ENCODE peak calls at places on chromosomes 3 and 15, in nine cellular contexts. One of them, this sample, is unnamed.

GRCh38 chr15:74892931-74893330 is 3.1 kb downstream of the MPI start:
- DNase-seq in AG08396: no peak
- DNase-seq in activated naive CD4-positive, alpha-beta T cell: no peak
- DNase-seq in NCI-H2171: no peak
- DNase-seq in ELF-1: no peak
- DNase-seq in stimulated activated CD4-positive, alpha-beta T cell treated with anti-CD3 and anti-CD28 coated beads, TNF-alpha, amount 100 ng/mL, for 48 hours: no peak
- DNase-seq in NCI-H510A treated with DMSO at 0.1 percent for 48 hours: no peak
- DNase-seq in tibial artery: no peak
- DNase-seq in GM04503: no peak
- DNase-seq in this sample: no peak

GRCh38 chr3:160448845-160449659 is 534 bp downstream of the TRIM59 start:
- DNase-seq in AG08396: peak
- DNase-seq in activated naive CD4-positive, alpha-beta T cell: peak
- DNase-seq in NCI-H2171: no peak
- DNase-seq in ELF-1: no peak
- DNase-seq in stimulated activated CD4-positive, alpha-beta T cell treated with anti-CD3 and anti-CD28 coated beads, TNF-alpha, amount 100 ng/mL, for 48 hours: no peak
- DNase-seq in NCI-H510A treated with DMSO at 0.1 percent for 48 hours: peak
- DNase-seq in tibial artery: no peak
- DNase-seq in GM04503: no peak
- DNase-seq in this sample: no peak

GRCh38 chr3:95815828-95816227 is 998.6 kb upstream of the EPHA6 start:
- DNase-seq in AG08396: no peak
- DNase-seq in activated naive CD4-positive, alpha-beta T cell: no peak
- DNase-seq in NCI-H2171: no peak
- DNase-seq in ELF-1: peak
- DNase-seq in stimulated activated CD4-positive, alpha-beta T cell treated with anti-CD3 and anti-CD28 coated beads, TNF-alpha, amount 100 ng/mL, for 48 hours: no peak
- DNase-seq in NCI-H510A treated with DMSO at 0.1 percent for 48 hours: no peak
- DNase-seq in tibial artery: no peak
- DNase-seq in GM04503: no peak
- DNase-seq in this sample: no peak

GRCh38 chr15:43769584-43770228 is 7.1 kb downstream of the ELL3 start:
- DNase-seq in AG08396: peak
- DNase-seq in activated naive CD4-positive, alpha-beta T cell: peak
- DNase-seq in NCI-H2171: peak
- DNase-seq in ELF-1: peak
- DNase-seq in stimulated activated CD4-positive, alpha-beta T cell treated with anti-CD3 and anti-CD28 coated beads, TNF-alpha, amount 100 ng/mL, for 48 hours: no peak
- DNase-seq in NCI-H510A treated with DMSO at 0.1 percent for 48 hours: peak
- DNase-seq in tibial artery: no peak
- DNase-seq in GM04503: no peak
- DNase-seq in this sample: peak

GRCh38 chr3:184355261-184356012 is 6.0 kb downstream of the CLCN2 start:
- DNase-seq in AG08396: no peak
- DNase-seq in activated naive CD4-positive, alpha-beta T cell: no peak
- DNase-seq in NCI-H2171: no peak
- DNase-seq in ELF-1: no peak
- DNase-seq in stimulated activated CD4-positive, alpha-beta T cell treated with anti-CD3 and anti-CD28 coated beads, TNF-alpha, amount 100 ng/mL, for 48 hours: no peak
- DNase-seq in NCI-H510A treated with DMSO at 0.1 percent for 48 hours: no peak
- DNase-seq in tibial artery: no peak
- DNase-seq in GM04503: no peak
- DNase-seq in this sample: no peak

GRCh38 chr15:74228723-74229081 is 7.4 kb upstream of the CCDC33 start:
- DNase-seq in AG08396: no peak
- DNase-seq in activated naive CD4-positive, alpha-beta T cell: no peak
- DNase-seq in NCI-H2171: no peak
- DNase-seq in ELF-1: peak
- DNase-seq in stimulated activated CD4-positive, alpha-beta T cell treated with anti-CD3 and anti-CD28 coated beads, TNF-alpha, amount 100 ng/mL, for 48 hours: no peak
- DNase-seq in NCI-H510A treated with DMSO at 0.1 percent for 48 hours: peak
- DNase-seq in tibial artery: no peak
- DNase-seq in GM04503: no peak
- DNase-seq in this sample: no peak

GRCh38 chr3:65793495-65794200 is 245.1 kb downstream of the MAGI1 start:
- DNase-seq in AG08396: no peak
- DNase-seq in activated naive CD4-positive, alpha-beta T cell: no peak
- DNase-seq in NCI-H2171: no peak
- DNase-seq in ELF-1: peak
- DNase-seq in stimulated activated CD4-positive, alpha-beta T cell treated with anti-CD3 and anti-CD28 coated beads, TNF-alpha, amount 100 ng/mL, for 48 hours: no peak
- DNase-seq in NCI-H510A treated with DMSO at 0.1 percent for 48 hours: no peak
- DNase-seq in tibial artery: no peak
- DNase-seq in GM04503: no peak
- DNase-seq in this sample: no peak

GRCh38 chr15:37014566-37014965 is 85.8 kb downstream of the MEIS2 start:
- DNase-seq in AG08396: no peak
- DNase-seq in activated naive CD4-positive, alpha-beta T cell: no peak
- DNase-seq in NCI-H2171: no peak
- DNase-seq in ELF-1: peak
- DNase-seq in stimulated activated CD4-positive, alpha-beta T cell treated with anti-CD3 and anti-CD28 coated beads, TNF-alpha, amount 100 ng/mL, for 48 hours: no peak
- DNase-seq in NCI-H510A treated with DMSO at 0.1 percent for 48 hours: no peak
- DNase-seq in tibial artery: no peak
- DNase-seq in GM04503: no peak
- DNase-seq in this sample: no peak

GRCh38 chr3:144900366-144900765 is 928.7 kb downstream of the DIPK2A start:
- DNase-seq in AG08396: no peak
- DNase-seq in activated naive CD4-positive, alpha-beta T cell: no peak
- DNase-seq in NCI-H2171: no peak
- DNase-seq in ELF-1: no peak
- DNase-seq in stimulated activated CD4-positive, alpha-beta T cell treated with anti-CD3 and anti-CD28 coated beads, TNF-alpha, amount 100 ng/mL, for 48 hours: no peak
- DNase-seq in NCI-H510A treated with DMSO at 0.1 percent for 48 hours: no peak
- DNase-seq in tibial artery: no peak
- DNase-seq in GM04503: no peak
- DNase-seq in this sample: no peak

GRCh38 chr3:183301937-183302580 is 49.0 kb downstream of the B3GNT5 start:
- DNase-seq in AG08396: no peak
- DNase-seq in activated naive CD4-positive, alpha-beta T cell: no peak
- DNase-seq in NCI-H2171: no peak
- DNase-seq in ELF-1: no peak
- DNase-seq in stimulated activated CD4-positive, alpha-beta T cell treated with anti-CD3 and anti-CD28 coated beads, TNF-alpha, amount 100 ng/mL, for 48 hours: no peak
- DNase-seq in NCI-H510A treated with DMSO at 0.1 percent for 48 hours: no peak
- DNase-seq in tibial artery: no peak
- DNase-seq in GM04503: no peak
- DNase-seq in this sample: no peak

GRCh38 chr3:120469440-120470415 is 18.9 kb upstream of the FSTL1 start:
- DNase-seq in AG08396: peak
- DNase-seq in activated naive CD4-positive, alpha-beta T cell: no peak
- DNase-seq in NCI-H2171: no peak
- DNase-seq in ELF-1: peak
- DNase-seq in stimulated activated CD4-positive, alpha-beta T cell treated with anti-CD3 and anti-CD28 coated beads, TNF-alpha, amount 100 ng/mL, for 48 hours: no peak
- DNase-seq in NCI-H510A treated with DMSO at 0.1 percent for 48 hours: no peak
- DNase-seq in tibial artery: no peak
- DNase-seq in GM04503: no peak
- DNase-seq in this sample: peak

GRCh38 chr3:179108091-179108490 is 36.5 kb upstream of the ZMAT3 start:
- DNase-seq in AG08396: peak
- DNase-seq in activated naive CD4-positive, alpha-beta T cell: no peak
- DNase-seq in NCI-H2171: no peak
- DNase-seq in ELF-1: no peak
- DNase-seq in stimulated activated CD4-positive, alpha-beta T cell treated with anti-CD3 and anti-CD28 coated beads, TNF-alpha, amount 100 ng/mL, for 48 hours: no peak
- DNase-seq in NCI-H510A treated with DMSO at 0.1 percent for 48 hours: no peak
- DNase-seq in tibial artery: no peak
- DNase-seq in GM04503: peak
- DNase-seq in this sample: peak

GRCh38 chr15:88623061-88623460 is 1.9 kb downstream of the AEN start:
- DNase-seq in AG08396: peak
- DNase-seq in activated naive CD4-positive, alpha-beta T cell: no peak
- DNase-seq in NCI-H2171: no peak
- DNase-seq in ELF-1: no peak
- DNase-seq in stimulated activated CD4-positive, alpha-beta T cell treated with anti-CD3 and anti-CD28 coated beads, TNF-alpha, amount 100 ng/mL, for 48 hours: no peak
- DNase-seq in NCI-H510A treated with DMSO at 0.1 percent for 48 hours: no peak
- DNase-seq in tibial artery: no peak
- DNase-seq in GM04503: no peak
- DNase-seq in this sample: peak

GRCh38 chr3:195583831-195584542 is at the start of gene APOD:
- DNase-seq in AG08396: peak
- DNase-seq in activated naive CD4-positive, alpha-beta T cell: no peak
- DNase-seq in NCI-H2171: no peak
- DNase-seq in ELF-1: no peak
- DNase-seq in stimulated activated CD4-positive, alpha-beta T cell treated with anti-CD3 and anti-CD28 coated beads, TNF-alpha, amount 100 ng/mL, for 48 hours: no peak
- DNase-seq in NCI-H510A treated with DMSO at 0.1 percent for 48 hours: peak
- DNase-seq in tibial artery: peak
- DNase-seq in GM04503: no peak
- DNase-seq in this sample: peak

GRCh38 chr3:63067999-63068645 is 192.9 kb upstream of the CADPS start:
- DNase-seq in AG08396: peak
- DNase-seq in activated naive CD4-positive, alpha-beta T cell: no peak
- DNase-seq in NCI-H2171: no peak
- DNase-seq in ELF-1: no peak
- DNase-seq in stimulated activated CD4-positive, alpha-beta T cell treated with anti-CD3 and anti-CD28 coated beads, TNF-alpha, amount 100 ng/mL, for 48 hours: no peak
- DNase-seq in NCI-H510A treated with DMSO at 0.1 percent for 48 hours: no peak
- DNase-seq in tibial artery: no peak
- DNase-seq in GM04503: no peak
- DNase-seq in this sample: peak

GRCh38 chr3:111582114-111582461 is 13.1 kb downstream of the ZBED2 start:
- DNase-seq in AG08396: peak
- DNase-seq in activated naive CD4-positive, alpha-beta T cell: no peak
- DNase-seq in NCI-H2171: no peak
- DNase-seq in ELF-1: no peak
- DNase-seq in stimulated activated CD4-positive, alpha-beta T cell treated with anti-CD3 and anti-CD28 coated beads, TNF-alpha, amount 100 ng/mL, for 48 hours: no peak
- DNase-seq in NCI-H510A treated with DMSO at 0.1 percent for 48 hours: no peak
- DNase-seq in tibial artery: no peak
- DNase-seq in GM04503: peak
- DNase-seq in this sample: peak

GRCh38 chr3:10722921-10723320 is 93.1 kb upstream of the SLC6A11 start:
- DNase-seq in AG08396: no peak
- DNase-seq in activated naive CD4-positive, alpha-beta T cell: no peak
- DNase-seq in NCI-H2171: no peak
- DNase-seq in ELF-1: no peak
- DNase-seq in stimulated activated CD4-positive, alpha-beta T cell treated with anti-CD3 and anti-CD28 coated beads, TNF-alpha, amount 100 ng/mL, for 48 hours: no peak
- DNase-seq in NCI-H510A treated with DMSO at 0.1 percent for 48 hours: no peak
- DNase-seq in tibial artery: no peak
- DNase-seq in GM04503: no peak
- DNase-seq in this sample: no peak

GRCh38 chr3:112411425-112411824 is 78.5 kb downstream of the CD200 start:
- DNase-seq in AG08396: no peak
- DNase-seq in activated naive CD4-positive, alpha-beta T cell: no peak
- DNase-seq in NCI-H2171: no peak
- DNase-seq in ELF-1: no peak
- DNase-seq in stimulated activated CD4-positive, alpha-beta T cell treated with anti-CD3 and anti-CD28 coated beads, TNF-alpha, amount 100 ng/mL, for 48 hours: no peak
- DNase-seq in NCI-H510A treated with DMSO at 0.1 percent for 48 hours: no peak
- DNase-seq in tibial artery: no peak
- DNase-seq in GM04503: no peak
- DNase-seq in this sample: peak

GRCh38 chr3:18987070-18987469 is 161.2 kb upstream of the KCNH8 start:
- DNase-seq in AG08396: no peak
- DNase-seq in activated naive CD4-positive, alpha-beta T cell: no peak
- DNase-seq in NCI-H2171: no peak
- DNase-seq in ELF-1: no peak
- DNase-seq in stimulated activated CD4-positive, alpha-beta T cell treated with anti-CD3 and anti-CD28 coated beads, TNF-alpha, amount 100 ng/mL, for 48 hours: no peak
- DNase-seq in NCI-H510A treated with DMSO at 0.1 percent for 48 hours: no peak
- DNase-seq in tibial artery: no peak
- DNase-seq in GM04503: no peak
- DNase-seq in this sample: no peak

GRCh38 chr15:80885180-80885579 is 104.4 kb downstream of the MESD start:
- DNase-seq in AG08396: no peak
- DNase-seq in activated naive CD4-positive, alpha-beta T cell: no peak
- DNase-seq in NCI-H2171: no peak
- DNase-seq in ELF-1: no peak
- DNase-seq in stimulated activated CD4-positive, alpha-beta T cell treated with anti-CD3 and anti-CD28 coated beads, TNF-alpha, amount 100 ng/mL, for 48 hours: no peak
- DNase-seq in NCI-H510A treated with DMSO at 0.1 percent for 48 hours: no peak
- DNase-seq in tibial artery: no peak
- DNase-seq in GM04503: no peak
- DNase-seq in this sample: no peak

GRCh38 chr3:177294221-177294620 is 96.9 kb upstream of the TBL1XR1 start:
- DNase-seq in AG08396: peak
- DNase-seq in activated naive CD4-positive, alpha-beta T cell: no peak
- DNase-seq in NCI-H2171: no peak
- DNase-seq in ELF-1: no peak
- DNase-seq in stimulated activated CD4-positive, alpha-beta T cell treated with anti-CD3 and anti-CD28 coated beads, TNF-alpha, amount 100 ng/mL, for 48 hours: no peak
- DNase-seq in NCI-H510A treated with DMSO at 0.1 percent for 48 hours: no peak
- DNase-seq in tibial artery: peak
- DNase-seq in GM04503: peak
- DNase-seq in this sample: peak

GRCh38 chr3:159860269-159860668 is 128.4 kb upstream of the IL12A start:
- DNase-seq in AG08396: no peak
- DNase-seq in activated naive CD4-positive, alpha-beta T cell: no peak
- DNase-seq in NCI-H2171: no peak
- DNase-seq in ELF-1: no peak
- DNase-seq in stimulated activated CD4-positive, alpha-beta T cell treated with anti-CD3 and anti-CD28 coated beads, TNF-alpha, amount 100 ng/mL, for 48 hours: no peak
- DNase-seq in NCI-H510A treated with DMSO at 0.1 percent for 48 hours: no peak
- DNase-seq in tibial artery: no peak
- DNase-seq in GM04503: no peak
- DNase-seq in this sample: no peak

GRCh38 chr3:78507196-78507984 is 1260.4 kb downstream of the ROBO1 start:
- DNase-seq in AG08396: no peak
- DNase-seq in activated naive CD4-positive, alpha-beta T cell: no peak
- DNase-seq in NCI-H2171: no peak
- DNase-seq in ELF-1: peak
- DNase-seq in stimulated activated CD4-positive, alpha-beta T cell treated with anti-CD3 and anti-CD28 coated beads, TNF-alpha, amount 100 ng/mL, for 48 hours: no peak
- DNase-seq in NCI-H510A treated with DMSO at 0.1 percent for 48 hours: no peak
- DNase-seq in tibial artery: no peak
- DNase-seq in GM04503: no peak
- DNase-seq in this sample: no peak

GRCh38 chr3:105944281-105944680 is 75.5 kb upstream of the CBLB start:
- DNase-seq in AG08396: peak
- DNase-seq in activated naive CD4-positive, alpha-beta T cell: no peak
- DNase-seq in NCI-H2171: no peak
- DNase-seq in ELF-1: no peak
- DNase-seq in stimulated activated CD4-positive, alpha-beta T cell treated with anti-CD3 and anti-CD28 coated beads, TNF-alpha, amount 100 ng/mL, for 48 hours: no peak
- DNase-seq in NCI-H510A treated with DMSO at 0.1 percent for 48 hours: no peak
- DNase-seq in tibial artery: no peak
- DNase-seq in GM04503: no peak
- DNase-seq in this sample: peak

GRCh38 chr15:86016750-86017149 is 62.9 kb upstream of the AGBL1 start:
- DNase-seq in AG08396: no peak
- DNase-seq in activated naive CD4-positive, alpha-beta T cell: no peak
- DNase-seq in NCI-H2171: no peak
- DNase-seq in ELF-1: no peak
- DNase-seq in stimulated activated CD4-positive, alpha-beta T cell treated with anti-CD3 and anti-CD28 coated beads, TNF-alpha, amount 100 ng/mL, for 48 hours: no peak
- DNase-seq in NCI-H510A treated with DMSO at 0.1 percent for 48 hours: no peak
- DNase-seq in tibial artery: no peak
- DNase-seq in GM04503: no peak
- DNase-seq in this sample: no peak

GRCh38 chr3:124391774-124392173 is 338.5 kb upstream of the UMPS start:
- DNase-seq in AG08396: no peak
- DNase-seq in activated naive CD4-positive, alpha-beta T cell: no peak
- DNase-seq in NCI-H2171: no peak
- DNase-seq in ELF-1: no peak
- DNase-seq in stimulated activated CD4-positive, alpha-beta T cell treated with anti-CD3 and anti-CD28 coated beads, TNF-alpha, amount 100 ng/mL, for 48 hours: no peak
- DNase-seq in NCI-H510A treated with DMSO at 0.1 percent for 48 hours: no peak
- DNase-seq in tibial artery: no peak
- DNase-seq in GM04503: no peak
- DNase-seq in this sample: no peak

GRCh38 chr3:39541917-39542329 is 74.4 kb downstream of the MOBP start:
- DNase-seq in AG08396: peak
- DNase-seq in activated naive CD4-positive, alpha-beta T cell: no peak
- DNase-seq in NCI-H2171: no peak
- DNase-seq in ELF-1: peak
- DNase-seq in stimulated activated CD4-positive, alpha-beta T cell treated with anti-CD3 and anti-CD28 coated beads, TNF-alpha, amount 100 ng/mL, for 48 hours: no peak
- DNase-seq in NCI-H510A treated with DMSO at 0.1 percent for 48 hours: peak
- DNase-seq in tibial artery: no peak
- DNase-seq in GM04503: peak
- DNase-seq in this sample: peak

GRCh38 chr3:181582619-181583018 is 129.1 kb upstream of the SOX2 start:
- DNase-seq in AG08396: no peak
- DNase-seq in activated naive CD4-positive, alpha-beta T cell: no peak
- DNase-seq in NCI-H2171: no peak
- DNase-seq in ELF-1: no peak
- DNase-seq in stimulated activated CD4-positive, alpha-beta T cell treated with anti-CD3 and anti-CD28 coated beads, TNF-alpha, amount 100 ng/mL, for 48 hours: no peak
- DNase-seq in NCI-H510A treated with DMSO at 0.1 percent for 48 hours: no peak
- DNase-seq in tibial artery: no peak
- DNase-seq in GM04503: no peak
- DNase-seq in this sample: no peak

GRCh38 chr3:116939091-116939490 is 229.5 kb downstream of the TUSC7 start:
- DNase-seq in AG08396: no peak
- DNase-seq in activated naive CD4-positive, alpha-beta T cell: no peak
- DNase-seq in NCI-H2171: no peak
- DNase-seq in ELF-1: peak
- DNase-seq in stimulated activated CD4-positive, alpha-beta T cell treated with anti-CD3 and anti-CD28 coated beads, TNF-alpha, amount 100 ng/mL, for 48 hours: no peak
- DNase-seq in NCI-H510A treated with DMSO at 0.1 percent for 48 hours: no peak
- DNase-seq in tibial artery: no peak
- DNase-seq in GM04503: no peak
- DNase-seq in this sample: no peak

GRCh38 chr15:82820128-82820527 is 10.7 kb downstream of the WHAMM start:
- DNase-seq in AG08396: no peak
- DNase-seq in activated naive CD4-positive, alpha-beta T cell: no peak
- DNase-seq in NCI-H2171: no peak
- DNase-seq in ELF-1: no peak
- DNase-seq in stimulated activated CD4-positive, alpha-beta T cell treated with anti-CD3 and anti-CD28 coated beads, TNF-alpha, amount 100 ng/mL, for 48 hours: no peak
- DNase-seq in NCI-H510A treated with DMSO at 0.1 percent for 48 hours: no peak
- DNase-seq in tibial artery: no peak
- DNase-seq in GM04503: no peak
- DNase-seq in this sample: no peak

GRCh38 chr3:122668930-122669730 is 11.5 kb upstream of the PARP14 start:
- DNase-seq in AG08396: peak
- DNase-seq in activated naive CD4-positive, alpha-beta T cell: no peak
- DNase-seq in NCI-H2171: no peak
- DNase-seq in ELF-1: no peak
- DNase-seq in stimulated activated CD4-positive, alpha-beta T cell treated with anti-CD3 and anti-CD28 coated beads, TNF-alpha, amount 100 ng/mL, for 48 hours: peak
- DNase-seq in NCI-H510A treated with DMSO at 0.1 percent for 48 hours: no peak
- DNase-seq in tibial artery: no peak
- DNase-seq in GM04503: peak
- DNase-seq in this sample: peak